ENCODE peak calls at places on chromosomes 11 and 22, in six cellular contexts. One of them, this sample, is unnamed.
A peak's percentile ranks its signal among the peaks of the same experiment; 100 is the strongest.

GRCh38 chr11:90204832-90205646 is 17.8 kb downstream of the CHORDC1 start:
- DNase-seq in kidney epithelial cell: no peak
- DNase-seq in foreskin fibroblast: peak; percentile 62
- DNase-seq in posterior vena cava: no peak
- DNase-seq in NCI-H510A treated with DMSO at 0.1 percent for 48 hours: peak; percentile 71
- DNase-seq in right cardiac atrium: no peak
- DNase-seq in this sample: no peak

GRCh38 chr11:111851636-111852035 is 19.7 kb downstream of the ALG9 start:
- DNase-seq in kidney epithelial cell: no peak
- DNase-seq in foreskin fibroblast: peak; percentile 61
- DNase-seq in posterior vena cava: no peak
- DNase-seq in NCI-H510A treated with DMSO at 0.1 percent for 48 hours: peak; percentile 3
- DNase-seq in right cardiac atrium: no peak
- DNase-seq in this sample: no peak

GRCh38 chr11:66011239-66011784 is 496 bp upstream of the CST6 start:
- DNase-seq in kidney epithelial cell: peak; percentile 89
- DNase-seq in foreskin fibroblast: peak; percentile 41
- DNase-seq in posterior vena cava: no peak
- DNase-seq in NCI-H510A treated with DMSO at 0.1 percent for 48 hours: no peak
- DNase-seq in right cardiac atrium: no peak
- DNase-seq in this sample: no peak

GRCh38 chr11:130106381-130106780 is 36.7 kb downstream of the APLP2 start:
- DNase-seq in kidney epithelial cell: no peak
- DNase-seq in foreskin fibroblast: no peak
- DNase-seq in posterior vena cava: no peak
- DNase-seq in NCI-H510A treated with DMSO at 0.1 percent for 48 hours: no peak
- DNase-seq in right cardiac atrium: no peak
- DNase-seq in this sample: no peak

GRCh38 chr11:111604392-111605009 is 2.3 kb downstream of the SIK2 start:
- DNase-seq in kidney epithelial cell: no peak
- DNase-seq in foreskin fibroblast: peak; percentile 66
- DNase-seq in posterior vena cava: no peak
- DNase-seq in NCI-H510A treated with DMSO at 0.1 percent for 48 hours: peak; percentile 89
- DNase-seq in right cardiac atrium: no peak
- DNase-seq in this sample: no peak

GRCh38 chr22:48664586-48664985 is 1163.1 kb downstream of the BRD1 start:
- DNase-seq in kidney epithelial cell: no peak
- DNase-seq in foreskin fibroblast: no peak
- DNase-seq in posterior vena cava: no peak
- DNase-seq in NCI-H510A treated with DMSO at 0.1 percent for 48 hours: no peak
- DNase-seq in right cardiac atrium: no peak
- DNase-seq in this sample: no peak

GRCh38 chr11:130945945-130946344 is 29.7 kb upstream of the SNX19 start:
- DNase-seq in kidney epithelial cell: peak; percentile 28
- DNase-seq in foreskin fibroblast: peak; percentile 94
- DNase-seq in posterior vena cava: peak; percentile 91
- DNase-seq in NCI-H510A treated with DMSO at 0.1 percent for 48 hours: no peak
- DNase-seq in right cardiac atrium: peak; percentile 68
- DNase-seq in this sample: no peak

GRCh38 chr22:30212363-30212995 is 34.1 kb downstream of the LIF start:
- DNase-seq in kidney epithelial cell: peak; percentile 98
- DNase-seq in foreskin fibroblast: peak; percentile 98
- DNase-seq in posterior vena cava: peak; percentile 94
- DNase-seq in NCI-H510A treated with DMSO at 0.1 percent for 48 hours: no peak
- DNase-seq in right cardiac atrium: peak; percentile 63
- DNase-seq in this sample: no peak

GRCh38 chr11:34626393-34626792 is 5.5 kb downstream of the EHF start:
- DNase-seq in kidney epithelial cell: no peak
- DNase-seq in foreskin fibroblast: peak; percentile 38
- DNase-seq in posterior vena cava: no peak
- DNase-seq in NCI-H510A treated with DMSO at 0.1 percent for 48 hours: no peak
- DNase-seq in right cardiac atrium: no peak
- DNase-seq in this sample: no peak

GRCh38 chr11:1234771-1235614 is 12.1 kb downstream of the MUC5B start:
- DNase-seq in kidney epithelial cell: no peak
- DNase-seq in foreskin fibroblast: no peak
- DNase-seq in posterior vena cava: peak; percentile 75
- DNase-seq in NCI-H510A treated with DMSO at 0.1 percent for 48 hours: no peak
- DNase-seq in right cardiac atrium: peak; percentile 44
- DNase-seq in this sample: no peak

GRCh38 chr11:128594246-128594645 is 6.9 kb upstream of the ETS1 start:
- DNase-seq in kidney epithelial cell: no peak
- DNase-seq in foreskin fibroblast: no peak
- DNase-seq in posterior vena cava: no peak
- DNase-seq in NCI-H510A treated with DMSO at 0.1 percent for 48 hours: no peak
- DNase-seq in right cardiac atrium: no peak
- DNase-seq in this sample: no peak

GRCh38 chr22:39567135-39567946 is 3.2 kb upstream of the CACNA1I start:
- DNase-seq in kidney epithelial cell: no peak
- DNase-seq in foreskin fibroblast: no peak
- DNase-seq in posterior vena cava: no peak
- DNase-seq in NCI-H510A treated with DMSO at 0.1 percent for 48 hours: peak; percentile 18
- DNase-seq in right cardiac atrium: no peak
- DNase-seq in this sample: no peak

GRCh38 chr11:19938051-19938856 is 222.0 kb downstream of the DBX1 start:
- DNase-seq in kidney epithelial cell: no peak
- DNase-seq in foreskin fibroblast: peak; percentile 72
- DNase-seq in posterior vena cava: no peak
- DNase-seq in NCI-H510A treated with DMSO at 0.1 percent for 48 hours: peak; percentile 20
- DNase-seq in right cardiac atrium: peak; percentile 64
- DNase-seq in this sample: no peak

GRCh38 chr11:35261197-35261596 is 122.2 kb downstream of the CD44 start:
- DNase-seq in kidney epithelial cell: no peak
- DNase-seq in foreskin fibroblast: no peak
- DNase-seq in posterior vena cava: no peak
- DNase-seq in NCI-H510A treated with DMSO at 0.1 percent for 48 hours: no peak
- DNase-seq in right cardiac atrium: no peak
- DNase-seq in this sample: no peak

GRCh38 chr11:107770546-107770945 is 58.7 kb upstream of the SLN start:
- DNase-seq in kidney epithelial cell: peak; percentile 12
- DNase-seq in foreskin fibroblast: peak; percentile 27
- DNase-seq in posterior vena cava: no peak
- DNase-seq in NCI-H510A treated with DMSO at 0.1 percent for 48 hours: no peak
- DNase-seq in right cardiac atrium: no peak
- DNase-seq in this sample: no peak

GRCh38 chr11:116613201-116613910 is 159.4 kb downstream of the BUD13 start:
- DNase-seq in kidney epithelial cell: no peak
- DNase-seq in foreskin fibroblast: no peak
- DNase-seq in posterior vena cava: no peak
- DNase-seq in NCI-H510A treated with DMSO at 0.1 percent for 48 hours: no peak
- DNase-seq in right cardiac atrium: no peak
- DNase-seq in this sample: no peak

GRCh38 chr11:83682645-83682973 is 396.4 kb upstream of the CCDC90B start:
- DNase-seq in kidney epithelial cell: no peak
- DNase-seq in foreskin fibroblast: no peak
- DNase-seq in posterior vena cava: no peak
- DNase-seq in NCI-H510A treated with DMSO at 0.1 percent for 48 hours: no peak
- DNase-seq in right cardiac atrium: no peak
- DNase-seq in this sample: no peak

GRCh38 chr11:120547301-120547700 is 35.8 kb downstream of the GRIK4 start:
- DNase-seq in kidney epithelial cell: no peak
- DNase-seq in foreskin fibroblast: no peak
- DNase-seq in posterior vena cava: no peak
- DNase-seq in NCI-H510A treated with DMSO at 0.1 percent for 48 hours: no peak
- DNase-seq in right cardiac atrium: no peak
- DNase-seq in this sample: no peak

GRCh38 chr22:29647954-29648737 is 44.7 kb downstream of the NF2 start:
- DNase-seq in kidney epithelial cell: no peak
- DNase-seq in foreskin fibroblast: no peak
- DNase-seq in posterior vena cava: no peak
- DNase-seq in NCI-H510A treated with DMSO at 0.1 percent for 48 hours: no peak
- DNase-seq in right cardiac atrium: no peak
- DNase-seq in this sample: no peak

GRCh38 chr11:11416502-11416901 is 63.5 kb upstream of the CSNK2A3 start:
- DNase-seq in kidney epithelial cell: peak; percentile 50
- DNase-seq in foreskin fibroblast: no peak
- DNase-seq in posterior vena cava: no peak
- DNase-seq in NCI-H510A treated with DMSO at 0.1 percent for 48 hours: no peak
- DNase-seq in right cardiac atrium: peak; percentile 68
- DNase-seq in this sample: no peak

GRCh38 chr11:129911298-129911697 is 15.9 kb upstream of the NFRKB start:
- DNase-seq in kidney epithelial cell: no peak
- DNase-seq in foreskin fibroblast: peak; percentile 30
- DNase-seq in posterior vena cava: no peak
- DNase-seq in NCI-H510A treated with DMSO at 0.1 percent for 48 hours: no peak
- DNase-seq in right cardiac atrium: no peak
- DNase-seq in this sample: no peak

GRCh38 chr22:43897751-43898261 is 6.0 kb upstream of the PNPLA5 start:
- DNase-seq in kidney epithelial cell: peak; percentile 31
- DNase-seq in foreskin fibroblast: peak; percentile 57
- DNase-seq in posterior vena cava: no peak
- DNase-seq in NCI-H510A treated with DMSO at 0.1 percent for 48 hours: no peak
- DNase-seq in right cardiac atrium: no peak
- DNase-seq in this sample: no peak

GRCh38 chr11:24386551-24387404 is 110.1 kb upstream of the LUZP2 start:
- DNase-seq in kidney epithelial cell: no peak
- DNase-seq in foreskin fibroblast: peak; percentile 6
- DNase-seq in posterior vena cava: no peak
- DNase-seq in NCI-H510A treated with DMSO at 0.1 percent for 48 hours: peak; percentile 42
- DNase-seq in right cardiac atrium: no peak
- DNase-seq in this sample: no peak

GRCh38 chr11:39992550-39992949 is 1466.9 kb downstream of the LRRC4C start:
- DNase-seq in kidney epithelial cell: no peak
- DNase-seq in foreskin fibroblast: no peak
- DNase-seq in posterior vena cava: no peak
- DNase-seq in NCI-H510A treated with DMSO at 0.1 percent for 48 hours: no peak
- DNase-seq in right cardiac atrium: no peak
- DNase-seq in this sample: no peak

GRCh38 chr11:112343368-112344039 is 82.8 kb upstream of the PLET1 start:
- DNase-seq in kidney epithelial cell: no peak
- DNase-seq in foreskin fibroblast: peak; percentile 56
- DNase-seq in posterior vena cava: no peak
- DNase-seq in NCI-H510A treated with DMSO at 0.1 percent for 48 hours: peak; percentile 68
- DNase-seq in right cardiac atrium: no peak
- DNase-seq in this sample: no peak

GRCh38 chr11:244376-244775 is 7.6 kb downstream of the PSMD13 start:
- DNase-seq in kidney epithelial cell: no peak
- DNase-seq in foreskin fibroblast: no peak
- DNase-seq in posterior vena cava: no peak
- DNase-seq in NCI-H510A treated with DMSO at 0.1 percent for 48 hours: no peak
- DNase-seq in right cardiac atrium: no peak
- DNase-seq in this sample: no peak

GRCh38 chr11:113505541-113506375 is 30.6 kb upstream of the DRD2 start:
- DNase-seq in kidney epithelial cell: peak; percentile 85
- DNase-seq in foreskin fibroblast: peak; percentile 57
- DNase-seq in posterior vena cava: no peak
- DNase-seq in NCI-H510A treated with DMSO at 0.1 percent for 48 hours: no peak
- DNase-seq in right cardiac atrium: no peak
- DNase-seq in this sample: no peak

GRCh38 chr11:1768141-1768469 is 4.4 kb upstream of the CTSD start:
- DNase-seq in kidney epithelial cell: no peak
- DNase-seq in foreskin fibroblast: no peak
- DNase-seq in posterior vena cava: peak; percentile 74
- DNase-seq in NCI-H510A treated with DMSO at 0.1 percent for 48 hours: no peak
- DNase-seq in right cardiac atrium: no peak
- DNase-seq in this sample: no peak

GRCh38 chr11:90911192-90911591 is 688.3 kb upstream of the CHORDC1 start:
- DNase-seq in kidney epithelial cell: no peak
- DNase-seq in foreskin fibroblast: no peak
- DNase-seq in posterior vena cava: no peak
- DNase-seq in NCI-H510A treated with DMSO at 0.1 percent for 48 hours: no peak
- DNase-seq in right cardiac atrium: no peak
- DNase-seq in this sample: no peak

GRCh38 chr11:76666830-76667229 is 3.7 kb downstream of the LRRC32 start:
- DNase-seq in kidney epithelial cell: no peak
- DNase-seq in foreskin fibroblast: no peak
- DNase-seq in posterior vena cava: no peak
- DNase-seq in NCI-H510A treated with DMSO at 0.1 percent for 48 hours: no peak
- DNase-seq in right cardiac atrium: no peak
- DNase-seq in this sample: no peak

GRCh38 chr11:125433454-125434121 is 62.5 kb downstream of the FEZ1 start:
- DNase-seq in kidney epithelial cell: no peak
- DNase-seq in foreskin fibroblast: peak; percentile 72
- DNase-seq in posterior vena cava: no peak
- DNase-seq in NCI-H510A treated with DMSO at 0.1 percent for 48 hours: no peak
- DNase-seq in right cardiac atrium: peak; percentile 79
- DNase-seq in this sample: no peak

GRCh38 chr11:85903406-85903805 is 48.2 kb downstream of the CCDC83 start:
- DNase-seq in kidney epithelial cell: no peak
- DNase-seq in foreskin fibroblast: no peak
- DNase-seq in posterior vena cava: no peak
- DNase-seq in NCI-H510A treated with DMSO at 0.1 percent for 48 hours: no peak
- DNase-seq in right cardiac atrium: no peak
- DNase-seq in this sample: no peak